ENCODE peak calls at places on chromosomes 11 and 22, in four cellular contexts. Z is G401, K is GM20000, V is HuH-7.5. W is an unnamed sample.
A peak's percentile ranks its signal among the peaks of the same experiment; 100 is the strongest.

GRCh38 chr22:43186272-43187170 is at the start of gene TTLL12:
- DNase-seq in Z (peak; percentile 43), K (peak; percentile 95), V (peak; percentile 66), W (peak; percentile 81)

GRCh38 chr11:15599376-15599775 is 484.7 kb downstream of the INSC start:
- DNase-seq in Z (peak; percentile 84), K (no peak), V (no peak), W (no peak)

GRCh38 chr11:86719781-86720463 is 47.5 kb upstream of the ME3 start:
- DNase-seq in Z (no peak), K (no peak), V (no peak), W (no peak)

GRCh38 chr11:68412593-68413475 is 47.7 kb upstream of the PPP6R3 start:
- DNase-seq in Z (no peak), K (peak; percentile 56), V (no peak), W (peak; percentile 65)

GRCh38 chr22:40452730-40453487 is 82.5 kb downstream of the SGSM3 start:
- DNase-seq in Z (peak; percentile 36), K (no peak), V (no peak), W (no peak)

GRCh38 chr22:37616205-37617083 is 7.8 kb downstream of the GGA1 start:
- DNase-seq in Z (no peak), K (no peak), V (no peak), W (no peak)

GRCh38 chr22:39178206-39179111 is 26.0 kb upstream of the CBX7 start:
- DNase-seq in Z (no peak), K (no peak), V (no peak), W (no peak)

GRCh38 chr11:96228911-96229310 is 114.1 kb downstream of the MAML2 start:
- DNase-seq in Z (no peak), K (no peak), V (no peak), W (no peak)

GRCh38 chr22:26429458-26430238 is 588 bp downstream of the ASPHD2 start:
- DNase-seq in Z (peak; percentile 33), K (peak; percentile 48), V (no peak), W (peak; percentile 33)

GRCh38 chr11:35969089-35970046 is 25.5 kb downstream of the LDLRAD3 start:
- DNase-seq in Z (no peak), K (no peak), V (no peak), W (no peak)

GRCh38 chr11:58926251-58926650 is 13.0 kb upstream of the GLYATL1 start:
- DNase-seq in Z (no peak), K (no peak), V (no peak), W (no peak)

GRCh38 chr11:47981667-47982404 is 1.5 kb downstream of the PTPRJ start:
- DNase-seq in Z (no peak), K (peak; percentile 45), V (no peak), W (peak; percentile 49)

GRCh38 chr11:6127881-6128280 is 20.4 kb downstream of the OR56B4 start:
- DNase-seq in Z (no peak), K (no peak), V (no peak), W (no peak)

GRCh38 chr11:86798988-86799387 is 1.4 kb upstream of the PRSS23 start:
- DNase-seq in Z (no peak), K (no peak), V (no peak), W (no peak)

GRCh38 chr22:19648419-19648929 is 65.8 kb upstream of the SEPTIN5 start:
- DNase-seq in Z (no peak), K (no peak), V (no peak), W (no peak)

GRCh38 chr11:6604081-6604626 is 580 bp downstream of the ILK start:
- DNase-seq in Z (peak; percentile 73), K (peak; percentile 83), V (peak; percentile 62), W (peak; percentile 73)

GRCh38 chr11:69419662-69420061 is 61.8 kb upstream of the LINC01488 start:
- DNase-seq in Z (no peak), K (no peak), V (no peak), W (no peak)

W was measured in activated CD4-positive, alpha-beta T cell treated with anti-CD3 and anti-CD28 coated beads for 36 hours.